ENCODE peak calls at places on chromosomes 7 and 10, in five cellular contexts. E is A549; C is CD8-positive, alpha-beta T cell; R is heart left ventricle; X is prostate gland. U is an unnamed sample.
A peak's percentile ranks its signal among the peaks of the same experiment; 100 is the strongest.

GRCh38 chr7:98569606-98570337 is 47.3 kb upstream of the NPTX2 start:
- DNase-seq in E (no peak), C (no peak), R (peak; percentile 38), X (no peak), U (peak; percentile 56)

GRCh38 chr7:44654255-44654791 is 47.9 kb downstream of the OGDH start:
- DNase-seq in E (no peak), C (no peak), R (peak; percentile 51), X (no peak), U (no peak)

GRCh38 chr7:90717286-90718060 is 121.4 kb downstream of the CDK14 start:
- DNase-seq in E (no peak), C (no peak), R (no peak), X (peak; percentile 50), U (peak; percentile 43)

GRCh38 chr10:114629824-114630430 is 28.1 kb downstream of the ABLIM1 start:
- DNase-seq in E (no peak), C (no peak), R (no peak), X (no peak), U (no peak)

GRCh38 chr7:96508371-96508770 is 186.5 kb upstream of the SLC25A13 start:
- DNase-seq in E (no peak), C (no peak), R (no peak), X (peak; percentile 62), U (no peak)

GRCh38 chr10:119051775-119052174 is 22.3 kb downstream of the NANOS1 start:
- DNase-seq in E (no peak), C (no peak), R (no peak), X (no peak), U (no peak)

GRCh38 chr7:92614586-92615237 is 24.5 kb upstream of the FAM133B start:
- DNase-seq in E (no peak), C (no peak), R (peak; percentile 32), X (no peak), U (no peak)

GRCh38 chr10:43710772-43711471 is 62.2 kb upstream of the ZNF32 start:
- DNase-seq in E (no peak), C (no peak), R (no peak), X (no peak), U (no peak)

GRCh38 chr7:17158261-17158660 is 140.2 kb upstream of the AHR start:
- DNase-seq in E (peak; percentile 14), C (no peak), R (no peak), X (no peak), U (no peak)

GRCh38 chr7:142870575-142871259 is 14.8 kb downstream of the TRPV6 start:
- DNase-seq in E (no peak), C (no peak), R (peak; percentile 14), X (no peak), U (peak; percentile 51)

GRCh38 chr7:141906285-141906684 is 9.9 kb upstream of the OR9A4 start:
- DNase-seq in E (no peak), C (no peak), R (no peak), X (no peak), U (no peak)

GRCh38 chr10:60377955-60378354 is 11.7 kb downstream of the ANK3 start:
- DNase-seq in E (no peak), C (no peak), R (no peak), X (no peak), U (no peak)

GRCh38 chr7:82263880-82264751 is 179.5 kb downstream of the CACNA2D1 start:
- DNase-seq in E (no peak), C (no peak), R (no peak), X (no peak), U (no peak)

GRCh38 chr10:89522463-89522862 is 12.9 kb downstream of the SLC16A12 start:
- DNase-seq in E (no peak), C (no peak), R (no peak), X (no peak), U (no peak)

GRCh38 chr10:100653238-100653956 is 92.0 kb upstream of the PAX2 start:
- DNase-seq in E (no peak), C (no peak), R (no peak), X (no peak), U (no peak)
- H3K4me3 ChIP-seq in E (peak overlapping the region; percentile 56), C (no peak overlapping the region), R (no peak overlapping the region), X (no peak overlapping the region), U (no peak overlapping the region)

DNA sequence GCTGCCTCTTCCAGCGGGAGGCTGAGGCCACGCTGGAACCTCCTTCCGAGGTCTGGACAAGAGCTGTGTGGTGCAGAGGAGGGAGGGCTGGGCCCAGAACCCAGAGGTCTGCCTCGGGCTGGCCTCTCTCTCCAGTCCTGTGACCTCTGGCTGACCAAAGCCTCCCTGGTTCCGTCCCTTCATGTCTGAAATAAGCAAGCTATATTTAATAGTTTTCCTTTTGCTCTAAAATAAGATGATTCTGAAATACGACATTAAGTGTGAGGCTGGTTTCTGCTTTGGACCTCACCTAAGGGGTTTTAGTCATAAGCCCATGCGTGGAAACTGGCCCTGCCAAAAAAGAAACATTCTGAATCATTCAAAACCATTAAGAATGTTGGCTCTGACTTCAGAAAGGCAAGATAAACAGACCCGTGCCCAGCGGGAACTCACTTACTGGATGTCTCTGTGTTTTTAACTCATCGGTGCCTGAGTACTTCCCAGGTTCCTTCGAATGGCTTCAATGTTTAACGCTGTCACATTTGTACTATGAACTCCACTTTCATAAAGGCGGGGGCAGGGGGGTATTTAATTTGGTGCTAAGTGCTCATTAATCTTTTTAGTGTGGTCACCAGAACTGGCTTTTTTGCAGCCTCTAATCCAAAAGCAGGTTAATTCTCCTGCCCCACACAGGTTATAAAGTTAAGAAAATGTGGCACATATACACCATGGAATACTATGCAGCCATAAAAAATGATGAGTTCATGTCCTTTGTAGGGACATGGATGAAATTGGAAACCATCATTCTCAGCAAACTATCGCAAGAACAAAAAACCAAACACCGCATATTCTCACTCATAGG is 157.5 kb upstream of the KLF14 start:
- DNase-seq in E (peak; percentile 83), C (no peak), R (no peak), X (peak; percentile 55), U (no peak)
- H3K4me1 ChIP-seq in E (peaks cover 97% of the 10 kb centered on the region), C (peaks cover 24% of the 10 kb centered on the region), R (peaks cover 53% of the 10 kb centered on the region), X (no peaks in the 10 kb centered on the region), U (peaks cover 37% of the 10 kb centered on the region)

GRCh38 chr10:74190494-74190893 is 39.5 kb downstream of the ADK start:
- DNase-seq in E (no peak), C (no peak), R (no peak), X (no peak), U (no peak)
- H3K4me3 ChIP-seq in E (no peak overlapping the region), C (no peak overlapping the region), R (no peak overlapping the region), X (no peak overlapping the region), U (no peak overlapping the region)

DNA sequence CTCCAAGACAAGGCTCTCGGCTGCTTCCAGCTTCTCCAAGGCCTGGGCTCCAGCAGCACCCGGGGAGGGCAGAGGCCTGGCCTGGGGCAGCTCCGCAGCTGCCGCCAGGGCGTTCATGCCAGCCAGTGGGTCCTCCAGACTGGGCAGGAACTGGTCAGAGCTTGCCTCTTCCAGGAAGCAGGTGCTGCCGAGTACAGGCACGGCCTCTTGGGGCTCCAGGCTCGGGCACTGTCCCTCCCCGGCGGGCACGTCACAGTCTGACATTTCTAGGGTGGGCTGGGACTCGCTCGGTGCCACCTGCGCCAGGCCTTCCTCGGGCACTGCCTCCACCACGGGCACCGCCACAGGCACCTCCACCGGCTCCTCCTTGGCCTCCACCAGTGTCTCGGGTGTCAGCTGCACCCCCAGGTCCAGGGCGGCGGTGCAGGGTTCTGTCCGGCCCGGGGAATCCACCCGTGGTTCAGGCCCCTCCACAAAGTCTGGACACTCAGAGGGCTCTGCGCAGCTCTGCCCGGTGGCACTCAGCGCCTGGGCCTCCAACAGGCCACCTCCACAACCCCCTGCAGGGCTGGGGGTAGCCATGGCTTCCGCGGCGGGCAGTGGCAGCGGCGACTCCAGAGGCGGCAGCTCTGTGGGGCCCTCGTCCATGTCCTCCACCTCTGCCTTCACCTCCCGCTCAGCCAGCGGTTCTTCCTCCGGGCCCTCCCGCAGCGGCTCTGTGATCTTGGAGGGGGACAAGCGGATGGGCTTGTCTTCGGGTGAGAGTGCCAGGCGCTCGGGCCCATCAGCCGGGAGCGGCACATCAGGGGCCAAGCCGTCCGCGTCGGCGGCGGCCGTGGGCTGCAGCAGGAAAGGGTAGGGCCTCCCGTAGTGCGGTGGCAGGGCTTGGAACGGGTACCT is 52.9 kb downstream of the TNRC18 start:
- DNase-seq in E (no peak), C (no peak), R (no peak), X (no peak), U (no peak)
- H3K4me1 ChIP-seq in E (no peaks in the 10 kb centered on the region), C (no peaks in the 10 kb centered on the region), R (peaks cover 6% of the 10 kb centered on the region), X (no peaks in the 10 kb centered on the region), U (no peaks in the 10 kb centered on the region)

GRCh38 chr10:97905276-97905675 is 55.6 kb downstream of the GOLGA7B start:
- DNase-seq in E (no peak), C (no peak), R (no peak), X (no peak), U (no peak)

GRCh38 chr10:97907211-97907610 is 57.6 kb downstream of the GOLGA7B start:
- DNase-seq in E (no peak), C (no peak), R (no peak), X (no peak), U (no peak)

GRCh38 chr10:97903128-97904025 is 53.7 kb downstream of the GOLGA7B start:
- DNase-seq in E (no peak), C (no peak), R (no peak), X (no peak), U (no peak)

GRCh38 chr10:97904026-97904410 is 54.4 kb downstream of the GOLGA7B start:
- DNase-seq in E (no peak), C (no peak), R (no peak), X (no peak), U (no peak)

DNA sequence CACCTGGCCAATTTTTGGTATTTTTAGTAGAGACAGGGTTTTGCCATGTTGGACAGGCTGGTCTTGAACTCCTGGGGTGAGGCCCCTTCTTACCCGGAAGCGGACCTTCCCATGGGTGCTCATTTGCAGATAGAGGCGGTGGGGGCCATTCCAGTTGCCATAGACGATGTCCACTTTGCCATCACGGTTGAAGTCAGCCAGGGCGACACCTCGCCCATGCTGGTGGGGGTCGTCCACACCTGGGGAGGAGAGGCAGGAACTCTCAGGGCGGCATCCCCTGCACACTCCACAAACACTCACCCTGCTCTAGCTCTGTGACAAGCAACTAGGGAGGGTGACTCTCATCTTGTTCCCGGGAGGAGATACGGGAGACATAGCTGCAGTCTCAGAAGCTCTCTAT is 54.9 kb downstream of the GOLGA7B start:
- DNase-seq in E (no peak), C (no peak), R (no peak), X (no peak), U (no peak)
- H3K4me3 ChIP-seq in E (no peak overlapping the region), C (no peak overlapping the region), R (no peak overlapping the region), X (no peak overlapping the region), U (no peak overlapping the region)

GRCh38 chr10:83184641-83185040 is 954.7 kb upstream of the GHITM start:
- DNase-seq in E (no peak), C (no peak), R (no peak), X (no peak), U (no peak)

GRCh38 chr10:83195021-83195420 is 944.3 kb upstream of the GHITM start:
- DNase-seq in E (no peak), C (no peak), R (no peak), X (no peak), U (no peak)

DNA sequence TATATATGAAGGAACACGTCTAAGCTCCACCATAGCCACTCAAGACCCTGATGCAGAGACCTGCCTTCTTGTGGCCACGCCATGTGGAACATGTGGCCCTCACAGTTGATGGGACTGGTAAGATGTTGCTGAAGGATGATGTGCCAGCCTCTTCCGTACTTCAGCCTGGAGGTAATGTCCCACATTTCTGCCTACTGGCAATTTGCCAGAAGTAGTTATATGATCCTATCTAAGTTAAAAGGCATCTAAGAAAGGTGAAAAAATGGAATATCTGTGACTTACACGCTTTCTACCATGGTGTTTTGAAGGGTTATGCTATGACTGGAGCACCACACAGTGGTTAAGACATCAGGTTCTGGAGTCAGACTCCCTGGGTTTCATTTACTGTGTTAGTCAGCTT is 948.7 kb upstream of the GHITM start:
- DNase-seq in E (no peak), C (no peak), R (no peak), X (no peak), U (no peak)
- H3K4me1 ChIP-seq in E (no peaks in the 10 kb centered on the region), C (no peaks in the 10 kb centered on the region), R (no peaks in the 10 kb centered on the region), X (no peaks in the 10 kb centered on the region), U (no peaks in the 10 kb centered on the region)

U was measured in pancreas.